ENCODE peak calls at places on chromosomes 16 and 17, in eight cellular contexts. One of them, this sample, is unnamed.

GRCh38 chr16:766820-767640 is 6.5 kb downstream of the MSLN start:
- DNase-seq in memory B cell: no peak
- DNase-seq in stimulated activated CD4-positive, alpha-beta T cell treated with anti-CD3 and anti-CD28 coated beads, Interleukin-2, amount 100 ng/mL, for 24 hours: no peak
- DNase-seq in HTR-8/SVneo: no peak
- DNase-seq in GM20000: no peak
- DNase-seq in T-helper 2 cell treated with Interferon-gamma antibody and Interleukin-4, amounts not matched to agents 5 μg/mL and 100 μg/mL, for 36 hours: no peak
- DNase-seq in A172: no peak
- DNase-seq in ACHN: no peak
- DNase-seq in this sample: no peak

GRCh38 chr17:44354582-44355309 is 8.9 kb downstream of the FAM171A2 start:
- DNase-seq in T-helper 2 cell treated with Interferon-gamma antibody and Interleukin-4, amounts not matched to agents 5 μg/mL and 100 μg/mL, for 36 hours: peak; percentile 24
- DNase-seq in stimulated activated CD4-positive, alpha-beta T cell treated with anti-CD3 and anti-CD28 coated beads, Interleukin-2, amount 100 ng/mL, for 24 hours: peak; percentile 68
- DNase-seq in ACHN: no peak
- DNase-seq in A172: no peak
- DNase-seq in HTR-8/SVneo: no peak
- DNase-seq in GM20000: peak; percentile 93
- DNase-seq in memory B cell: peak; percentile 78
- DNase-seq in this sample: no peak

GRCh38 chr17:72097144-72097543 is 23.7 kb upstream of the SOX9 start:
- DNase-seq in GM20000: no peak
- DNase-seq in A172: peak; percentile 20
- DNase-seq in HTR-8/SVneo: no peak
- DNase-seq in ACHN: no peak
- DNase-seq in stimulated activated CD4-positive, alpha-beta T cell treated with anti-CD3 and anti-CD28 coated beads, Interleukin-2, amount 100 ng/mL, for 24 hours: no peak
- DNase-seq in memory B cell: no peak
- DNase-seq in T-helper 2 cell treated with Interferon-gamma antibody and Interleukin-4, amounts not matched to agents 5 μg/mL and 100 μg/mL, for 36 hours: no peak
- DNase-seq in this sample: no peak

GRCh38 chr16:49776085-49776501 is 79.8 kb downstream of the ZNF423 start:
- DNase-seq in GM20000: no peak
- DNase-seq in A172: no peak
- DNase-seq in stimulated activated CD4-positive, alpha-beta T cell treated with anti-CD3 and anti-CD28 coated beads, Interleukin-2, amount 100 ng/mL, for 24 hours: no peak
- DNase-seq in ACHN: no peak
- DNase-seq in HTR-8/SVneo: no peak
- DNase-seq in T-helper 2 cell treated with Interferon-gamma antibody and Interleukin-4, amounts not matched to agents 5 μg/mL and 100 μg/mL, for 36 hours: no peak
- DNase-seq in memory B cell: no peak
- DNase-seq in this sample: peak; percentile 56

GRCh38 chr17:9900744-9901143 is 4.3 kb downstream of the RCVRN start:
- DNase-seq in ACHN: peak; percentile 31
- DNase-seq in GM20000: no peak
- DNase-seq in stimulated activated CD4-positive, alpha-beta T cell treated with anti-CD3 and anti-CD28 coated beads, Interleukin-2, amount 100 ng/mL, for 24 hours: no peak
- DNase-seq in memory B cell: no peak
- DNase-seq in T-helper 2 cell treated with Interferon-gamma antibody and Interleukin-4, amounts not matched to agents 5 μg/mL and 100 μg/mL, for 36 hours: no peak
- DNase-seq in A172: peak; percentile 91
- DNase-seq in HTR-8/SVneo: peak; percentile 56
- DNase-seq in this sample: no peak

GRCh38 chr17:34623856-34624766 is 44.7 kb downstream of the TMEM132E start:
- DNase-seq in GM20000: no peak
- DNase-seq in stimulated activated CD4-positive, alpha-beta T cell treated with anti-CD3 and anti-CD28 coated beads, Interleukin-2, amount 100 ng/mL, for 24 hours: no peak
- DNase-seq in memory B cell: no peak
- DNase-seq in ACHN: no peak
- DNase-seq in A172: no peak
- DNase-seq in T-helper 2 cell treated with Interferon-gamma antibody and Interleukin-4, amounts not matched to agents 5 μg/mL and 100 μg/mL, for 36 hours: no peak
- DNase-seq in HTR-8/SVneo: no peak
- DNase-seq in this sample: no peak

GRCh38 chr16:88437367-88437964 is 15.6 kb upstream of the ZFPM1 start:
- DNase-seq in HTR-8/SVneo: peak; percentile 69
- DNase-seq in ACHN: peak; percentile 51
- DNase-seq in T-helper 2 cell treated with Interferon-gamma antibody and Interleukin-4, amounts not matched to agents 5 μg/mL and 100 μg/mL, for 36 hours: peak; percentile 45
- DNase-seq in memory B cell: peak; percentile 87
- DNase-seq in GM20000: peak; percentile 91
- DNase-seq in A172: no peak
- DNase-seq in stimulated activated CD4-positive, alpha-beta T cell treated with anti-CD3 and anti-CD28 coated beads, Interleukin-2, amount 100 ng/mL, for 24 hours: peak; percentile 78
- DNase-seq in this sample: peak; percentile 73

GRCh38 chr16:31108035-31108793 is at the start of gene BCKDK:
- DNase-seq in memory B cell: peak; percentile 56
- DNase-seq in ACHN: peak; percentile 78
- DNase-seq in HTR-8/SVneo: peak; percentile 89
- DNase-seq in stimulated activated CD4-positive, alpha-beta T cell treated with anti-CD3 and anti-CD28 coated beads, Interleukin-2, amount 100 ng/mL, for 24 hours: peak; percentile 78
- DNase-seq in T-helper 2 cell treated with Interferon-gamma antibody and Interleukin-4, amounts not matched to agents 5 μg/mL and 100 μg/mL, for 36 hours: peak; percentile 80
- DNase-seq in A172: peak; percentile 54
- DNase-seq in GM20000: peak; percentile 96
- DNase-seq in this sample: peak; percentile 81

GRCh38 chr16:89230210-89230609 is 12.7 kb downstream of the ZNF778 start:
- DNase-seq in ACHN: no peak
- DNase-seq in A172: no peak
- DNase-seq in T-helper 2 cell treated with Interferon-gamma antibody and Interleukin-4, amounts not matched to agents 5 μg/mL and 100 μg/mL, for 36 hours: no peak
- DNase-seq in GM20000: no peak
- DNase-seq in memory B cell: no peak
- DNase-seq in HTR-8/SVneo: no peak
- DNase-seq in stimulated activated CD4-positive, alpha-beta T cell treated with anti-CD3 and anti-CD28 coated beads, Interleukin-2, amount 100 ng/mL, for 24 hours: no peak
- DNase-seq in this sample: no peak

GRCh38 chr16:2025251-2025650 is 1.5 kb upstream of the NHERF2 start:
- DNase-seq in ACHN: no peak
- DNase-seq in GM20000: no peak
- DNase-seq in memory B cell: no peak
- DNase-seq in HTR-8/SVneo: no peak
- DNase-seq in stimulated activated CD4-positive, alpha-beta T cell treated with anti-CD3 and anti-CD28 coated beads, Interleukin-2, amount 100 ng/mL, for 24 hours: no peak
- DNase-seq in T-helper 2 cell treated with Interferon-gamma antibody and Interleukin-4, amounts not matched to agents 5 μg/mL and 100 μg/mL, for 36 hours: no peak
- DNase-seq in A172: no peak
- DNase-seq in this sample: no peak

GRCh38 chr17:81553018-81553615 is 964 bp upstream of the FAAP100 start:
- DNase-seq in stimulated activated CD4-positive, alpha-beta T cell treated with anti-CD3 and anti-CD28 coated beads, Interleukin-2, amount 100 ng/mL, for 24 hours: peak; percentile 83
- DNase-seq in memory B cell: peak; percentile 60
- DNase-seq in A172: peak; percentile 90
- DNase-seq in HTR-8/SVneo: peak; percentile 83
- DNase-seq in GM20000: peak; percentile 91
- DNase-seq in T-helper 2 cell treated with Interferon-gamma antibody and Interleukin-4, amounts not matched to agents 5 μg/mL and 100 μg/mL, for 36 hours: peak; percentile 65
- DNase-seq in ACHN: peak; percentile 93
- DNase-seq in this sample: peak; percentile 81

GRCh38 chr17:80831481-80831880 is 160.2 kb upstream of the CHMP6 start:
- DNase-seq in A172: no peak
- DNase-seq in memory B cell: no peak
- DNase-seq in HTR-8/SVneo: no peak
- DNase-seq in stimulated activated CD4-positive, alpha-beta T cell treated with anti-CD3 and anti-CD28 coated beads, Interleukin-2, amount 100 ng/mL, for 24 hours: no peak
- DNase-seq in GM20000: no peak
- DNase-seq in ACHN: no peak
- DNase-seq in T-helper 2 cell treated with Interferon-gamma antibody and Interleukin-4, amounts not matched to agents 5 μg/mL and 100 μg/mL, for 36 hours: no peak
- DNase-seq in this sample: no peak

GRCh38 chr17:38921756-38922411 is 3.5 kb upstream of the LASP1NB start:
- DNase-seq in A172: no peak
- DNase-seq in ACHN: no peak
- DNase-seq in HTR-8/SVneo: no peak
- DNase-seq in GM20000: no peak
- DNase-seq in memory B cell: no peak
- DNase-seq in T-helper 2 cell treated with Interferon-gamma antibody and Interleukin-4, amounts not matched to agents 5 μg/mL and 100 μg/mL, for 36 hours: no peak
- DNase-seq in stimulated activated CD4-positive, alpha-beta T cell treated with anti-CD3 and anti-CD28 coated beads, Interleukin-2, amount 100 ng/mL, for 24 hours: no peak
- DNase-seq in this sample: no peak

GRCh38 chr17:16971458-16972338 is at the start of gene TNFRSF13B:
- DNase-seq in HTR-8/SVneo: no peak
- DNase-seq in stimulated activated CD4-positive, alpha-beta T cell treated with anti-CD3 and anti-CD28 coated beads, Interleukin-2, amount 100 ng/mL, for 24 hours: no peak
- DNase-seq in GM20000: no peak
- DNase-seq in A172: no peak
- DNase-seq in memory B cell: no peak
- DNase-seq in T-helper 2 cell treated with Interferon-gamma antibody and Interleukin-4, amounts not matched to agents 5 μg/mL and 100 μg/mL, for 36 hours: no peak
- DNase-seq in ACHN: no peak
- DNase-seq in this sample: no peak

GRCh38 chr17:5753421-5753820 is 169.1 kb upstream of the NLRP1 start:
- DNase-seq in GM20000: no peak
- DNase-seq in memory B cell: no peak
- DNase-seq in stimulated activated CD4-positive, alpha-beta T cell treated with anti-CD3 and anti-CD28 coated beads, Interleukin-2, amount 100 ng/mL, for 24 hours: no peak
- DNase-seq in ACHN: no peak
- DNase-seq in T-helper 2 cell treated with Interferon-gamma antibody and Interleukin-4, amounts not matched to agents 5 μg/mL and 100 μg/mL, for 36 hours: no peak
- DNase-seq in A172: no peak
- DNase-seq in HTR-8/SVneo: no peak
- DNase-seq in this sample: no peak

GRCh38 chr16:9102379-9102778 is 10.9 kb downstream of the HAPSTR1 start:
- DNase-seq in stimulated activated CD4-positive, alpha-beta T cell treated with anti-CD3 and anti-CD28 coated beads, Interleukin-2, amount 100 ng/mL, for 24 hours: no peak
- DNase-seq in GM20000: no peak
- DNase-seq in HTR-8/SVneo: peak; percentile 45
- DNase-seq in T-helper 2 cell treated with Interferon-gamma antibody and Interleukin-4, amounts not matched to agents 5 μg/mL and 100 μg/mL, for 36 hours: no peak
- DNase-seq in ACHN: peak; percentile 58
- DNase-seq in A172: peak; percentile 65
- DNase-seq in memory B cell: no peak
- DNase-seq in this sample: no peak

GRCh38 chr16:6862058-6862457 is 470.6 kb upstream of the RBFOX1 start:
- DNase-seq in HTR-8/SVneo: no peak
- DNase-seq in A172: no peak
- DNase-seq in GM20000: no peak
- DNase-seq in memory B cell: no peak
- DNase-seq in stimulated activated CD4-positive, alpha-beta T cell treated with anti-CD3 and anti-CD28 coated beads, Interleukin-2, amount 100 ng/mL, for 24 hours: no peak
- DNase-seq in T-helper 2 cell treated with Interferon-gamma antibody and Interleukin-4, amounts not matched to agents 5 μg/mL and 100 μg/mL, for 36 hours: no peak
- DNase-seq in ACHN: no peak
- DNase-seq in this sample: no peak

This sample was measured in SK-N-DZ.